ENCODE peak calls at places on chromosomes 13 and 19, in eight cellular contexts. R is mucosa of descending colon, S is fibroblast of mammary gland, I is SW480, X is HuH-7.5, E is DMS 273 treated with DMSO at 0.1 percent for 48 hours, B is RPMI8226, F is mucosa of gallbladder. C is an unnamed sample.

GRCh38 chr13:65292488-65292901 is 1937.6 kb downstream of the PCDH9 start:
- DNase-seq in S (peak), X (no peak), I (no peak), R (no peak), F (no peak), B (no peak), E (no peak), C (no peak)

GRCh38 chr19:6610934-6611370 is 20.0 kb upstream of the CD70 start:
- DNase-seq in R (no peak), S (peak), B (no peak), F (no peak), E (no peak), X (no peak), I (peak), C (no peak)

GRCh38 chr13:92463134-92463533 is 763.5 kb upstream of the GPC6 start:
- DNase-seq in E (peak), B (no peak), F (no peak), I (no peak), X (no peak), S (no peak), R (peak), C (no peak)

GRCh38 chr13:31699650-31700049 is 39.7 kb upstream of the RXFP2 start:
- DNase-seq in F (no peak), X (no peak), R (no peak), I (no peak), B (no peak), E (no peak), S (no peak), C (peak)

GRCh38 chr19:21084343-21084742 is 2.3 kb downstream of the ZNF714 start:
- DNase-seq in R (no peak), B (no peak), S (peak), I (no peak), E (no peak), X (no peak), F (no peak), C (peak)

GRCh38 chr13:34361528-34361927 is 543.6 kb downstream of the RFC3 start:
- DNase-seq in E (no peak), B (no peak), S (peak), R (no peak), I (no peak), F (no peak), X (no peak), C (no peak)

GRCh38 chr13:40096357-40096911 is 441.0 kb downstream of the COG6 start:
- DNase-seq in S (no peak), E (no peak), R (no peak), F (no peak), I (no peak), B (no peak), X (no peak), C (no peak)

GRCh38 chr13:85405316-85405897 is 393.8 kb downstream of the SLITRK6 start:
- DNase-seq in X (no peak), B (no peak), S (no peak), R (no peak), F (no peak), E (no peak), I (no peak), C (no peak)

GRCh38 chr19:49712397-49712859 is 21.5 kb downstream of the CPT1C start:
- DNase-seq in S (peak), E (no peak), F (no peak), B (no peak), I (peak), X (no peak), R (peak), C (peak)

GRCh38 chr19:1471514-1472107 is 7.4 kb downstream of the C19orf25 start:
- DNase-seq in B (peak), E (no peak), R (no peak), S (no peak), X (no peak), I (no peak), F (no peak), C (no peak)

GRCh38 chr19:45881909-45882528 is 3.9 kb downstream of the IRF2BP1 start:
- DNase-seq in I (peak), X (peak), S (no peak), B (no peak), E (no peak), R (peak), F (no peak), C (no peak)

GRCh38 chr19:7526093-7526929 is 3.9 kb downstream of the MCOLN1 start:
- DNase-seq in S (no peak), X (no peak), B (no peak), I (no peak), F (no peak), E (no peak), R (no peak), C (no peak)

GRCh38 chr13:102877285-102877684 is 31.5 kb downstream of the ERCC5 start:
- DNase-seq in F (no peak), X (peak), I (no peak), R (no peak), B (no peak), E (no peak), S (peak), C (peak)

GRCh38 chr19:1167687-1168561 is 6.1 kb downstream of the SBNO2 start:
- DNase-seq in F (no peak), E (no peak), R (no peak), S (no peak), I (no peak), X (no peak), B (no peak), C (no peak)

GRCh38 chr13:28817204-28817603 is 2.9 kb upstream of the MTUS2 start:
- DNase-seq in B (no peak), R (no peak), F (no peak), E (no peak), X (no peak), I (no peak), S (no peak), C (no peak)

GRCh38 chr13:25192052-25192451 is 20.0 kb upstream of the AMER2 start:
- DNase-seq in I (no peak), R (no peak), B (no peak), S (no peak), E (no peak), X (no peak), F (no peak), C (no peak)

GRCh38 chr19:7833225-7834156 is 3.5 kb downstream of the EVI5L start:
- DNase-seq in B (no peak), S (peak), F (peak), I (no peak), X (no peak), E (peak), R (peak), C (no peak)

GRCh38 chr19:53612762-53613526 is 18.9 kb upstream of the DPRX start:
- DNase-seq in X (no peak), S (no peak), F (no peak), R (no peak), B (no peak), I (no peak), E (no peak), C (no peak)

GRCh38 chr13:18943273-18943672 is 238.4 kb downstream of the TUBA3C start:
- DNase-seq in F (no peak), E (no peak), X (no peak), S (no peak), B (no peak), I (no peak), R (no peak), C (no peak)

GRCh38 chr19:1154731-1155351 is 19.2 kb downstream of the SBNO2 start:
- DNase-seq in X (peak), F (peak), S (peak), E (no peak), R (peak), I (peak), B (no peak), C (peak)

GRCh38 chr19:30896551-30896950 is 452.7 kb downstream of the TSHZ3 start:
- DNase-seq in E (no peak), S (no peak), X (no peak), I (peak), R (no peak), B (no peak), F (no peak), C (no peak)

GRCh38 chr13:35856721-35857346 is 274.3 kb downstream of the DCLK1 start:
- DNase-seq in X (no peak), F (no peak), S (no peak), B (no peak), E (no peak), I (no peak), R (no peak), C (no peak)

GRCh38 chr13:94660695-94661324 is 51.5 kb downstream of the SOX21 start:
- DNase-seq in E (no peak), I (peak), B (peak), F (no peak), S (peak), R (no peak), X (no peak), C (peak)

GRCh38 chr13:40388617-40389016 is 277.8 kb downstream of the FOXO1 start:
- DNase-seq in S (no peak), R (peak), X (no peak), E (no peak), B (peak), I (peak), F (peak), C (peak)

GRCh38 chr19:54489341-54489740 is 13.3 kb upstream of the LAIR2 start:
- DNase-seq in F (no peak), S (no peak), B (no peak), X (no peak), R (no peak), E (no peak), I (no peak), C (no peak)

C was measured in NB4.